ENCODE peak calls at places on chromosomes 16 and 17, in eight cellular contexts. J, Q, R, Z, Y, L, S and K are unnamed samples.

GRCh38 chr17:50177983-50178834 is 12.4 kb downstream of the SGCA start:
- DNase-seq in J (no peak), Q (peak), R (peak), Z (peak), Y (no peak), L (peak), S (peak), K (peak)

GRCh38 chr17:78129385-78130079 is 977 bp upstream of the TMC6 start:
- DNase-seq in J (no peak), Q (no peak), R (no peak), Z (peak), Y (no peak), L (no peak), S (no peak), K (no peak)

GRCh38 chr17:48236681-48237134 is 129.1 kb downstream of the SNX11 start:
- DNase-seq in J (no peak), Q (peak), R (no peak), Z (no peak), Y (no peak), L (no peak), S (peak), K (no peak)

GRCh38 chr16:86978445-86979030 is 338.7 kb downstream of the C16orf95 start:
- DNase-seq in J (no peak), Q (no peak), R (no peak), Z (no peak), Y (no peak), L (no peak), S (no peak), K (no peak)

GRCh38 chr16:24986512-24987303 is 28.5 kb downstream of the ARHGAP17 start:
- DNase-seq in J (peak), Q (peak), R (no peak), Z (no peak), Y (peak), L (no peak), S (no peak), K (no peak)

GRCh38 chr17:73140531-73140930 is 24.3 kb upstream of the SSTR2 start:
- DNase-seq in J (no peak), Q (no peak), R (no peak), Z (no peak), Y (no peak), L (no peak), S (no peak), K (no peak)

GRCh38 chr17:49717371-49717841 is 9.6 kb upstream of the SLC35B1 start:
- DNase-seq in J (no peak), Q (no peak), R (no peak), Z (peak), Y (no peak), L (no peak), S (no peak), K (no peak)

GRCh38 chr17:2952174-2952845 is 111.1 kb downstream of the OR1D5 start:
- DNase-seq in J (no peak), Q (no peak), R (no peak), Z (no peak), Y (no peak), L (no peak), S (no peak), K (no peak)

GRCh38 chr17:39455919-39456318 is 4.9 kb upstream of the MED1 start:
- DNase-seq in J (no peak), Q (no peak), R (no peak), Z (no peak), Y (no peak), L (no peak), S (no peak), K (no peak)

GRCh38 chr16:54164789-54165173 is 121.8 kb downstream of the IRX3 start:
- DNase-seq in J (no peak), Q (no peak), R (no peak), Z (no peak), Y (no peak), L (no peak), S (no peak), K (no peak)

GRCh38 chr16:78462261-78463208 is 363.1 kb downstream of the WWOX start:
- DNase-seq in J (no peak), Q (no peak), R (no peak), Z (no peak), Y (no peak), L (peak), S (no peak), K (no peak)

GRCh38 chr17:2703606-2704005 is 8.0 kb downstream of the CLUH start:
- DNase-seq in J (no peak), Q (no peak), R (no peak), Z (no peak), Y (no peak), L (no peak), S (no peak), K (no peak)

GRCh38 chr16:47567321-47567720 is 106.2 kb downstream of the PHKB start:
- DNase-seq in J (no peak), Q (no peak), R (no peak), Z (no peak), Y (no peak), L (no peak), S (no peak), K (no peak)

GRCh38 chr17:49890077-49890821 is 42.4 kb upstream of the TAC4 start:
- DNase-seq in J (no peak), Q (no peak), R (no peak), Z (no peak), Y (peak), L (peak), S (no peak), K (no peak)

GRCh38 chr17:58310511-58311428 is 17.8 kb downstream of the TSPOAP1 start:
- DNase-seq in J (peak), Q (no peak), R (peak), Z (no peak), Y (no peak), L (no peak), S (no peak), K (no peak)

GRCh38 chr17:81930142-81931125 is 2.9 kb upstream of the MAFG start:
- DNase-seq in J (peak), Q (no peak), R (no peak), Z (peak), Y (no peak), L (peak), S (peak), K (no peak)

GRCh38 chr17:42720996-42721583 is 23.8 kb downstream of the EZH1 start:
- DNase-seq in J (peak), Q (peak), R (no peak), Z (peak), Y (peak), L (peak), S (peak), K (peak)

GRCh38 chr17:7922499-7923289 is 6.6 kb upstream of the RNF227 start:
- DNase-seq in J (no peak), Q (no peak), R (no peak), Z (peak), Y (no peak), L (peak), S (peak), K (peak)

GRCh38 chr17:81457917-81458555 is 54.6 kb downstream of the ACTG1 start:
- DNase-seq in J (no peak), Q (no peak), R (no peak), Z (peak), Y (no peak), L (no peak), S (no peak), K (no peak)

GRCh38 chr17:32876414-32877163 is at the start of gene MYO1D:
- DNase-seq in J (peak), Q (peak), R (no peak), Z (peak), Y (no peak), L (peak), S (peak), K (no peak)

GRCh38 chr16:3243882-3244281 is 8.9 kb upstream of the ZNF200 start:
- DNase-seq in J (no peak), Q (no peak), R (no peak), Z (peak), Y (no peak), L (no peak), S (no peak), K (no peak)

GRCh38 chr16:86994651-86995171 is 322.5 kb downstream of the C16orf95 start:
- DNase-seq in J (no peak), Q (peak), R (no peak), Z (no peak), Y (peak), L (peak), S (peak), K (no peak)

GRCh38 chr17:6700948-6701307 is 12.2 kb downstream of the SLC13A5 start:
- DNase-seq in J (no peak), Q (no peak), R (no peak), Z (no peak), Y (no peak), L (no peak), S (no peak), K (no peak)

GRCh38 chr16:1932050-1933028 is 10.7 kb downstream of the MSRB1 start:
- DNase-seq in J (no peak), Q (peak), R (no peak), Z (no peak), Y (no peak), L (peak), S (peak), K (no peak)

GRCh38 chr16:1745900-1746692 is 25.2 kb downstream of the NME3 start:
- DNase-seq in J (no peak), Q (no peak), R (peak), Z (no peak), Y (peak), L (no peak), S (no peak), K (no peak)

GRCh38 chr16:80294172-80294571 is 246.6 kb upstream of the DYNLRB2 start:
- DNase-seq in J (no peak), Q (no peak), R (no peak), Z (no peak), Y (no peak), L (no peak), S (no peak), K (no peak)

GRCh38 chr16:57235128-57236092 is 9.6 kb upstream of the ARL2BP start:
- DNase-seq in J (no peak), Q (no peak), R (no peak), Z (peak), Y (no peak), L (no peak), S (no peak), K (no peak)

GRCh38 chr17:50708050-50709000 is 611 bp upstream of the ANKRD40 start:
- DNase-seq in J (peak), Q (no peak), R (no peak), Z (no peak), Y (no peak), L (no peak), S (no peak), K (peak)

GRCh38 chr16:84836234-84836647 is 16.5 kb downstream of the CRISPLD2 start:
- DNase-seq in J (no peak), Q (no peak), R (peak), Z (no peak), Y (peak), L (peak), S (peak), K (no peak)

GRCh38 chr16:13873835-13874438 is 46.0 kb upstream of the ERCC4 start:
- DNase-seq in J (no peak), Q (peak), R (no peak), Z (no peak), Y (no peak), L (peak), S (peak), K (no peak)